ENCODE peak calls at places on chromosomes 13 and 19, in eight cellular contexts. One of them, this sample, is unnamed.

GRCh38 chr13:49560270-49561063 is 24.9 kb downstream of the RCBTB1 start:
- DNase-seq in progenitor cell of endocrine pancreas: peak; percentile 19
- DNase-seq in breast epithelium: no peak
- DNase-seq in ascending aorta: no peak
- DNase-seq in brain microvascular endothelial cell: peak; percentile 39
- DNase-seq in cardiac fibroblast: peak; percentile 66
- DNase-seq in osteocyte: no peak
- DNase-seq in endothelial cell: no peak
- DNase-seq in this sample: no peak

GRCh38 chr19:34364462-34364829 is 550 bp upstream of the GPI start:
- DNase-seq in progenitor cell of endocrine pancreas: no peak
- DNase-seq in breast epithelium: no peak
- DNase-seq in ascending aorta: no peak
- DNase-seq in brain microvascular endothelial cell: no peak
- DNase-seq in cardiac fibroblast: no peak
- DNase-seq in osteocyte: no peak
- DNase-seq in endothelial cell: no peak
- DNase-seq in this sample: no peak

GRCh38 chr13:35787937-35788336 is 311.4 kb upstream of the MAB21L1 start:
- DNase-seq in progenitor cell of endocrine pancreas: no peak
- DNase-seq in breast epithelium: no peak
- DNase-seq in ascending aorta: no peak
- DNase-seq in brain microvascular endothelial cell: no peak
- DNase-seq in cardiac fibroblast: peak; percentile 23
- DNase-seq in osteocyte: no peak
- DNase-seq in endothelial cell: no peak
- DNase-seq in this sample: no peak

GRCh38 chr13:77701305-77701704 is 3.8 kb downstream of the SLAIN1 start:
- DNase-seq in progenitor cell of endocrine pancreas: no peak
- DNase-seq in breast epithelium: no peak
- DNase-seq in ascending aorta: no peak
- DNase-seq in brain microvascular endothelial cell: no peak
- DNase-seq in cardiac fibroblast: no peak
- DNase-seq in osteocyte: no peak
- DNase-seq in endothelial cell: no peak
- DNase-seq in this sample: no peak

GRCh38 chr19:18768046-18768771 is 22.9 kb downstream of the COMP start:
- DNase-seq in progenitor cell of endocrine pancreas: no peak
- DNase-seq in breast epithelium: no peak
- DNase-seq in ascending aorta: no peak
- DNase-seq in brain microvascular endothelial cell: no peak
- DNase-seq in cardiac fibroblast: no peak
- DNase-seq in osteocyte: no peak
- DNase-seq in endothelial cell: no peak
- DNase-seq in this sample: no peak

GRCh38 chr19:10260141-10260584 is 8.1 kb downstream of the MRPL4 start:
- DNase-seq in progenitor cell of endocrine pancreas: no peak
- DNase-seq in breast epithelium: peak; percentile 69
- DNase-seq in ascending aorta: no peak
- DNase-seq in brain microvascular endothelial cell: no peak
- DNase-seq in cardiac fibroblast: no peak
- DNase-seq in osteocyte: no peak
- DNase-seq in endothelial cell: no peak
- DNase-seq in this sample: no peak

GRCh38 chr19:19599190-19599535 is 19.3 kb downstream of the PBX4 start:
- DNase-seq in progenitor cell of endocrine pancreas: no peak
- DNase-seq in breast epithelium: no peak
- DNase-seq in ascending aorta: no peak
- DNase-seq in brain microvascular endothelial cell: no peak
- DNase-seq in cardiac fibroblast: no peak
- DNase-seq in osteocyte: no peak
- DNase-seq in endothelial cell: no peak
- DNase-seq in this sample: no peak

GRCh38 chr13:110644892-110645521 is 29.7 kb downstream of the NAXD start:
- DNase-seq in progenitor cell of endocrine pancreas: peak; percentile 41
- DNase-seq in breast epithelium: peak; percentile 33
- DNase-seq in ascending aorta: peak; percentile 27
- DNase-seq in brain microvascular endothelial cell: peak; percentile 48
- DNase-seq in cardiac fibroblast: peak; percentile 63
- DNase-seq in osteocyte: peak; percentile 87
- DNase-seq in endothelial cell: peak; percentile 70
- DNase-seq in this sample: no peak

GRCh38 chr13:77737583-77738200 is 40.2 kb downstream of the SLAIN1 start:
- DNase-seq in progenitor cell of endocrine pancreas: no peak
- DNase-seq in breast epithelium: no peak
- DNase-seq in ascending aorta: no peak
- DNase-seq in brain microvascular endothelial cell: no peak
- DNase-seq in cardiac fibroblast: no peak
- DNase-seq in osteocyte: no peak
- DNase-seq in endothelial cell: no peak
- DNase-seq in this sample: no peak

GRCh38 chr19:1235625-1236538 is 1.9 kb downstream of the CBARP start:
- DNase-seq in progenitor cell of endocrine pancreas: no peak
- DNase-seq in breast epithelium: no peak
- DNase-seq in ascending aorta: no peak
- DNase-seq in brain microvascular endothelial cell: no peak
- DNase-seq in cardiac fibroblast: no peak
- DNase-seq in osteocyte: no peak
- DNase-seq in endothelial cell: no peak
- DNase-seq in this sample: no peak

GRCh38 chr13:107669356-107669755 is 546.0 kb downstream of the LIG4 start:
- DNase-seq in progenitor cell of endocrine pancreas: no peak
- DNase-seq in breast epithelium: no peak
- DNase-seq in ascending aorta: no peak
- DNase-seq in brain microvascular endothelial cell: no peak
- DNase-seq in cardiac fibroblast: no peak
- DNase-seq in osteocyte: no peak
- DNase-seq in endothelial cell: no peak
- DNase-seq in this sample: no peak

GRCh38 chr19:29675650-29676186 is 10.5 kb downstream of the PLEKHF1 start:
- DNase-seq in progenitor cell of endocrine pancreas: no peak
- DNase-seq in breast epithelium: no peak
- DNase-seq in ascending aorta: no peak
- DNase-seq in brain microvascular endothelial cell: no peak
- DNase-seq in cardiac fibroblast: no peak
- DNase-seq in osteocyte: no peak
- DNase-seq in endothelial cell: no peak
- DNase-seq in this sample: no peak

GRCh38 chr13:114009590-114010400 is 35.9 kb upstream of the C13orf46 start:
- DNase-seq in progenitor cell of endocrine pancreas: no peak
- DNase-seq in breast epithelium: no peak
- DNase-seq in ascending aorta: no peak
- DNase-seq in brain microvascular endothelial cell: no peak
- DNase-seq in cardiac fibroblast: no peak
- DNase-seq in osteocyte: no peak
- DNase-seq in endothelial cell: no peak
- DNase-seq in this sample: no peak

GRCh38 chr13:83731113-83731512 is 151.2 kb downstream of the SLITRK1 start:
- DNase-seq in progenitor cell of endocrine pancreas: no peak
- DNase-seq in breast epithelium: no peak
- DNase-seq in ascending aorta: no peak
- DNase-seq in brain microvascular endothelial cell: no peak
- DNase-seq in cardiac fibroblast: no peak
- DNase-seq in osteocyte: no peak
- DNase-seq in endothelial cell: no peak
- DNase-seq in this sample: no peak

GRCh38 chr13:30730526-30730925 is 4.8 kb upstream of the ALOX5AP start:
- DNase-seq in progenitor cell of endocrine pancreas: no peak
- DNase-seq in breast epithelium: no peak
- DNase-seq in ascending aorta: no peak
- DNase-seq in brain microvascular endothelial cell: no peak
- DNase-seq in cardiac fibroblast: no peak
- DNase-seq in osteocyte: no peak
- DNase-seq in endothelial cell: peak; percentile 30
- DNase-seq in this sample: no peak

GRCh38 chr19:45253396-45254027 is 2.4 kb downstream of the MARK4 start:
- DNase-seq in progenitor cell of endocrine pancreas: no peak
- DNase-seq in breast epithelium: no peak
- DNase-seq in ascending aorta: no peak
- DNase-seq in brain microvascular endothelial cell: peak; percentile 16
- DNase-seq in cardiac fibroblast: peak; percentile 30
- DNase-seq in osteocyte: no peak
- DNase-seq in endothelial cell: no peak
- DNase-seq in this sample: no peak

GRCh38 chr19:35513231-35513974 is at the start of gene DMKN:
- DNase-seq in progenitor cell of endocrine pancreas: no peak
- DNase-seq in breast epithelium: no peak
- DNase-seq in ascending aorta: no peak
- DNase-seq in brain microvascular endothelial cell: peak; percentile 24
- DNase-seq in cardiac fibroblast: peak; percentile 79
- DNase-seq in osteocyte: no peak
- DNase-seq in endothelial cell: no peak
- DNase-seq in this sample: no peak

GRCh38 chr19:391199-391557 is 17.8 kb downstream of the C2CD4C start:
- DNase-seq in progenitor cell of endocrine pancreas: no peak
- DNase-seq in breast epithelium: no peak
- DNase-seq in ascending aorta: no peak
- DNase-seq in brain microvascular endothelial cell: no peak
- DNase-seq in cardiac fibroblast: no peak
- DNase-seq in osteocyte: no peak
- DNase-seq in endothelial cell: no peak
- DNase-seq in this sample: no peak

GRCh38 chr19:416416-416815 is 7.5 kb upstream of the C2CD4C start:
- DNase-seq in progenitor cell of endocrine pancreas: no peak
- DNase-seq in breast epithelium: no peak
- DNase-seq in ascending aorta: no peak
- DNase-seq in brain microvascular endothelial cell: no peak
- DNase-seq in cardiac fibroblast: no peak
- DNase-seq in osteocyte: no peak
- DNase-seq in endothelial cell: no peak
- DNase-seq in this sample: no peak

GRCh38 chr13:27483421-27483820 is 33.1 kb upstream of the MTIF3 start:
- DNase-seq in progenitor cell of endocrine pancreas: no peak
- DNase-seq in breast epithelium: no peak
- DNase-seq in ascending aorta: no peak
- DNase-seq in brain microvascular endothelial cell: no peak
- DNase-seq in cardiac fibroblast: no peak
- DNase-seq in osteocyte: no peak
- DNase-seq in endothelial cell: no peak
- DNase-seq in this sample: no peak

GRCh38 chr13:27482996-27483395 is 32.6 kb upstream of the MTIF3 start:
- DNase-seq in progenitor cell of endocrine pancreas: no peak
- DNase-seq in breast epithelium: no peak
- DNase-seq in ascending aorta: no peak
- DNase-seq in brain microvascular endothelial cell: no peak
- DNase-seq in cardiac fibroblast: no peak
- DNase-seq in osteocyte: no peak
- DNase-seq in endothelial cell: no peak
- DNase-seq in this sample: no peak

GRCh38 chr13:27476943-27477681 is 26.7 kb upstream of the MTIF3 start:
- DNase-seq in progenitor cell of endocrine pancreas: no peak
- DNase-seq in breast epithelium: no peak
- DNase-seq in ascending aorta: no peak
- DNase-seq in brain microvascular endothelial cell: peak; percentile 29
- DNase-seq in cardiac fibroblast: no peak
- DNase-seq in osteocyte: peak; percentile 64
- DNase-seq in endothelial cell: no peak
- DNase-seq in this sample: no peak

DNA sequence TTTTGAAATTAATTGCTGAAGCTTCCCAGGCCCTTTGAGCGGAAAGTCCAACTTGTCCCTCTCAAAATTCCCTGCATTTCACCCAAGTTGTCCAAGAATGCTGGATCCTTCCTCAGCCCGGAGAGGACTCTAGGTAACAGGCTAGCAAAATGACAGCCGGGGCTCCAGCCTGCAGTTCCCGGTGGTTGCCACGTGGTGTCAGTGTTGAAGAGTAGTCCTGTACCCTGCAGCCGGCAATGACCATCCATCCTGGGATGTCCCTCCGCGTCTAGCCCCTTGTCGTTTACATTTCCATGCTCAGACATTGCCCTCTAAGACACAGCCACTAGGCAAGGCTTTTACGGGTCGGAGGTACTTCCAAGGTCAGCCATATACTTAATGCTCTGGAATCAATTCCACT is 31.4 kb upstream of the MTIF3 start:
- DNase-seq in progenitor cell of endocrine pancreas: peak; percentile 61
- DNase-seq in breast epithelium: no peak
- DNase-seq in ascending aorta: no peak
- DNase-seq in brain microvascular endothelial cell: peak; percentile 39
- DNase-seq in cardiac fibroblast: peak; percentile 35
- DNase-seq in osteocyte: no peak
- DNase-seq in endothelial cell: peak; percentile 82
- DNase-seq in this sample: no peak
- TF ChIP-seq CTCF in progenitor cell of endocrine pancreas: peak; percentile 77
- TF ChIP-seq CTCF in breast epithelium: peak; percentile 40
- TF ChIP-seq CTCF in ascending aorta: peak; percentile 29
- TF ChIP-seq CTCF in brain microvascular endothelial cell: peak; percentile 83
- TF ChIP-seq CTCF in cardiac fibroblast: peak; percentile 89
- TF ChIP-seq CTCF in osteocyte: peak; percentile 40
- TF ChIP-seq CTCF in endothelial cell: peak; percentile 81
- TF ChIP-seq CTCF in this sample: peak; percentile 42

DNA sequence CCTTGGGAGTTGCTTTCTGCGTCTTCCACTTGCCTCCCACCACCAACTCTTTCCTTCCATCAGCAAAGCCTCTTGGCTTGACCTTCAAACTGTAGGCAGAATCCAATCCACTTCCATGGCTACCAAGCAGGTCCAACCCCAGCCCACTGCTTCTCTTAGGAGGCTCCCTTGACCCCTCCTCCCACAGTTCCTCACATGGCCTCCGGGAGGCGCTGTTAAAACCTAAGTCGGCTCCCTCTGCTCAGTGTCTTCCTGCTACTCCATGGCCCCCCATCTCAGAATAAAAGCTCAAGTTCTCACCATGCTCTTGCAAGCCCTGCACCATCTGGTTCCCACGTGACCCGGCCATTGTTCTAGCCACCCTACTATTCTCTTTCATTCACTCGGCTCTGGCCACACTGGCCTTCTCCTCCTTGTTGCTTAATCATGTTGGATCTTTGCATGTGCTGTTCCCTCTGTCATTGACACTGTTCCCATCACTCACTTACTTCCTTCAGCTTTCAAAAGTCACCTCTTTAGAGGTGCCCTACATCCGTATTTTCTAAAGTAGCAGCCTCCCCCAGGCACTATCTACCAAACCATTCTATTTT is 7.5 kb downstream of the IZUMO2 start:
- DNase-seq in progenitor cell of endocrine pancreas: no peak
- DNase-seq in breast epithelium: no peak
- DNase-seq in ascending aorta: no peak
- DNase-seq in brain microvascular endothelial cell: no peak
- DNase-seq in cardiac fibroblast: no peak
- DNase-seq in osteocyte: no peak
- DNase-seq in endothelial cell: no peak
- DNase-seq in this sample: no peak
- TF ChIP-seq CTCF in progenitor cell of endocrine pancreas: peak; percentile 25
- TF ChIP-seq CTCF in breast epithelium: no peak
- TF ChIP-seq CTCF in ascending aorta: no peak
- TF ChIP-seq CTCF in brain microvascular endothelial cell: peak; percentile 29
- TF ChIP-seq CTCF in cardiac fibroblast: no peak
- TF ChIP-seq CTCF in osteocyte: no peak
- TF ChIP-seq CTCF in endothelial cell: no peak
- TF ChIP-seq CTCF in this sample: peak; percentile 21

GRCh38 chr13:33109801-33110200 is 93.6 kb downstream of the KL start:
- DNase-seq in progenitor cell of endocrine pancreas: no peak
- DNase-seq in breast epithelium: no peak
- DNase-seq in ascending aorta: no peak
- DNase-seq in brain microvascular endothelial cell: no peak
- DNase-seq in cardiac fibroblast: no peak
- DNase-seq in osteocyte: no peak
- DNase-seq in endothelial cell: peak; percentile 54
- DNase-seq in this sample: no peak
- TF ChIP-seq CTCF in progenitor cell of endocrine pancreas: no peak
- TF ChIP-seq CTCF in breast epithelium: no peak
- TF ChIP-seq CTCF in ascending aorta: no peak
- TF ChIP-seq CTCF in brain microvascular endothelial cell: peak; percentile 61
- TF ChIP-seq CTCF in cardiac fibroblast: peak; percentile 40
- TF ChIP-seq CTCF in osteocyte: peak; percentile 30
- TF ChIP-seq CTCF in endothelial cell: peak; percentile 45
- TF ChIP-seq CTCF in this sample: no peak

GRCh38 chr13:46796515-46797467 is at the start of gene ESD:
- DNase-seq in progenitor cell of endocrine pancreas: peak; percentile 78
- DNase-seq in breast epithelium: peak; percentile 88
- DNase-seq in ascending aorta: peak; percentile 66
- DNase-seq in brain microvascular endothelial cell: peak; percentile 93
- DNase-seq in cardiac fibroblast: peak; percentile 93
- DNase-seq in osteocyte: peak; percentile 94
- DNase-seq in endothelial cell: peak; percentile 87
- DNase-seq in this sample: peak; percentile 79
- TF ChIP-seq CTCF in progenitor cell of endocrine pancreas: no peak
- TF ChIP-seq CTCF in breast epithelium: peak; percentile 14
- TF ChIP-seq CTCF in ascending aorta: no peak
- TF ChIP-seq CTCF in brain microvascular endothelial cell: no peak
- TF ChIP-seq CTCF in cardiac fibroblast: no peak
- TF ChIP-seq CTCF in osteocyte: no peak
- TF ChIP-seq CTCF in endothelial cell: no peak
- TF ChIP-seq CTCF in this sample: no peak